ENCODE peak calls at places on chromosome 20, in six cellular contexts. T, I, F, O, D and V are unnamed samples.

GRCh38 chr20:878511-879307 is 37.4 kb downstream of the ANGPT4 start:
- DNase-seq in D (no peak), T (peak), I (no peak), F (no peak), O (no peak), V (no peak)

GRCh38 chr20:43529457-43530153 is 22.1 kb downstream of the L3MBTL1 start:
- DNase-seq in D (peak), T (no peak), O (no peak), I (no peak), F (no peak), V (no peak)

GRCh38 chr20:59830107-59831023 is 103.1 kb downstream of the SYCP2 start:
- DNase-seq in D (no peak), T (no peak), O (no peak), I (no peak), F (no peak), V (no peak)

GRCh38 chr20:796916-797315 is 28.6 kb upstream of the SLC52A3 start:
- DNase-seq in O (no peak), I (no peak), T (no peak), D (no peak), F (peak), V (no peak)

GRCh38 chr20:4344660-4345059 is 329.3 kb upstream of the RNF24 start:
- DNase-seq in F (no peak), T (no peak), I (no peak), D (no peak), O (no peak), V (no peak)

GRCh38 chr20:50320005-50320909 is 129.6 kb downstream of the CEBPB start:
- DNase-seq in T (no peak), I (no peak), F (no peak), D (peak), O (no peak), V (no peak)

GRCh38 chr20:44829688-44830087 is 19.3 kb upstream of the RIMS4 start:
- DNase-seq in O (no peak), D (no peak), F (no peak), I (no peak), T (no peak), V (no peak)

GRCh38 chr20:51128198-51128597 is 105.3 kb upstream of the KCNG1 start:
- DNase-seq in T (peak), F (no peak), I (no peak), O (no peak), D (no peak), V (no peak)

GRCh38 chr20:9407805-9408421 is 106.5 kb upstream of the LAMP5 start:
- DNase-seq in T (peak), F (peak), I (peak), D (no peak), O (peak), V (peak)

GRCh38 chr20:32749914-32750637 is 6.8 kb upstream of the COMMD7 start:
- DNase-seq in T (no peak), F (no peak), D (no peak), O (no peak), I (no peak), V (no peak)

GRCh38 chr20:2080532-2081224 is 20.9 kb upstream of the STK35 start:
- DNase-seq in F (no peak), T (no peak), I (no peak), D (no peak), O (no peak), V (no peak)

GRCh38 chr20:52484438-52484837 is 292.9 kb upstream of the ZFP64 start:
- DNase-seq in D (no peak), T (peak), O (no peak), F (no peak), I (no peak), V (no peak)

GRCh38 chr20:60268502-60268901 is 310.3 kb downstream of the CDH26 start:
- DNase-seq in T (no peak), D (no peak), O (no peak), F (no peak), I (no peak), V (no peak)

GRCh38 chr20:14583413-14583812 is 246.0 kb upstream of the FLRT3 start:
- DNase-seq in I (peak), F (no peak), O (no peak), D (no peak), T (peak), V (no peak)

GRCh38 chr20:58511861-58512260 is 3.3 kb downstream of the APCDD1L start:
- DNase-seq in I (no peak), D (no peak), F (no peak), O (no peak), T (peak), V (no peak)

GRCh38 chr20:45372646-45373352 is 5.3 kb downstream of the TP53TG5 start:
- DNase-seq in O (no peak), T (peak), D (peak), I (no peak), F (no peak), V (no peak)

GRCh38 chr20:49284818-49285217 is 7.0 kb upstream of the ZNFX1 start:
- DNase-seq in D (no peak), T (no peak), I (no peak), O (no peak), F (no peak), V (no peak)

GRCh38 chr20:49281913-49282467 is 4.1 kb upstream of the ZNFX1 start:
- DNase-seq in F (no peak), D (peak), I (no peak), O (no peak), T (no peak), V (no peak)

GRCh38 chr20:49283703-49284625 is 6.1 kb upstream of the ZNFX1 start:
- DNase-seq in T (peak), F (no peak), D (no peak), I (no peak), O (no peak), V (no peak)

GRCh38 chr20:49282584-49283171 is 4.8 kb upstream of the ZNFX1 start:
- DNase-seq in O (no peak), D (no peak), I (no peak), T (peak), F (no peak), V (no peak)

GRCh38 chr20:49283176-49283702 is 5.4 kb upstream of the ZNFX1 start:
- DNase-seq in I (no peak), F (no peak), D (no peak), O (no peak), T (no peak), V (no peak)
- H3K4me3 ChIP-seq in I (no peak), F (no peak), D (no peak), O (peak), T (peak), V (no peak)

GRCh38 chr20:21640556-21640955 is 64.9 kb upstream of the PAX1 start:
- DNase-seq in O (no peak), D (no peak), T (no peak), I (peak), F (no peak), V (no peak)

GRCh38 chr20:21643417-21643816 is 62.0 kb upstream of the PAX1 start:
- DNase-seq in I (no peak), D (no peak), F (no peak), T (no peak), O (no peak), V (no peak)
- H3K27ac ChIP-seq in I (no peak), D (no peak), F (no peak), T (no peak), O (no peak), V (no peak)

GRCh38 chr20:63284544-63284949 is 8.4 kb upstream of the COL20A1 start:
- DNase-seq in F (no peak), O (no peak), T (no peak), I (no peak), D (no peak), V (no peak)
- H3K4me3 ChIP-seq in F (no peak), O (no peak), T (no peak), I (no peak), D (no peak), V (no peak)

DNA sequence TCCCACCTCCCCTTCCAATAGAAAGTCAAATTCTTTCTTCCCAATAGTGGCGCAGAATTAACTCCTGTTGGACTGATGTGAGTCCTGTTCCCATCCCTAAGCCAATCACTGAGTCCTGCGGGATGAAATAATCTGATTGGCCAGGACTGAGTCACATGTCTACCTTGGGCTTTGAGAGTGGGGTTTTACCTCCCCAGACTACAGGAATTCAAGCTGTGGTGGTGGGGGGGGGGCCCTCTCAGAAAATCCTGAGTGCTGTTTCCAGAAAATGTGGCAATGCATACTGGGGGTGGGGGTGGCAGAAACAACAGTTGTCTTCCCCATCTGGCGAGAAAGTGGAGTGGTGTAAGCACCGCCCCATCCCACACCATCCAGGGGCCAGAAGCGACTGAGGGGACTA is 65.7 kb downstream of the CTCFL start:
- DNase-seq in D (no peak), F (no peak), T (no peak), O (peak), I (no peak), V (no peak)
- H3K27ac ChIP-seq in D (peak), F (no peak), T (no peak), O (no peak), I (no peak), V (no peak)

GRCh38 chr20:47356220-47356525 is 326 bp downstream of the ZMYND8 start:
- DNase-seq in F (no peak), T (no peak), O (no peak), D (no peak), I (no peak), V (no peak)

GRCh38 chr20:47357296-47358051 is 975 bp upstream of the ZMYND8 start:
- DNase-seq in D (peak), T (peak), F (peak), O (peak), I (peak), V (peak)

GRCh38 chr20:47358052-47358671 is 1.7 kb upstream of the ZMYND8 start:
- DNase-seq in O (no peak), D (no peak), F (no peak), I (no peak), T (no peak), V (no peak)

GRCh38 chr20:47355489-47356219 is 845 bp downstream of the ZMYND8 start:
- DNase-seq in O (no peak), D (no peak), I (no peak), F (no peak), T (peak), V (no peak)

DNA sequence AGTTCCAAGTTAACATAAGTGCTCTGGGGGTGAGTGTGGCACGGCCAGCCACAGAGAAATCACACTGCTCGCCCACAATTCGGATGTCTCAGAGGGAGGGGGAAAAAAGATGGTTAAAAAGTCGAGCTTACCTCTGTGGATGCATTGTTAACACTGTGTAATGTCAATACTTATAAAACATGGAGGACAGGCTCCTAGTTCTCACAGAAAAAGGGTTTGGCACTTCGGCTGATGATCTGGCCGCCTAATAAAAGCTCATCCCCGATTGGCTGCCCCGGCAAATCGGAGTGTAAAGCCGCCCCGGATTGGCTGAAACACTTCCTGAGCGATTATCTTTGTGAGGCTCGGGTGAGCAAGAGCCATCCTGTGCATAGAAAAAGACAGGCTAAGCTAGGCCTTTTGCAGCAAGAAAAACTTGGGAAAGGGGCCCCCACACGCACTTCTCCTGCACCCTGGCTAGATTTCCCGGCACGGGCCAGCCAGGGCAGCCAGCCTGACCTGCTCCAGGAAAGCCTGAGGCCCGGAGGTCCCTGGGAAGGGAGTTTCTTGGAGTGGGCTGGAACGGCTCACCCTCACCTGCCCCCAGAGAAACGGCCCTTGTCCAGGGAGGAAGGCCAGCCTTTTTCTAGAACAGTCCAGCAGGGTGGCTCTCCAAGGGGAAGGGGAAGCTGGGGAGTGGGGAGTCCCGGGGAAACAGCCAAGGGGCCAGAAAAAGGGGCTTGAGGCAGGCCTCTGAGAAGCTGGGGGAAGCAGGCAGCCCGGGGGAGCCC is at the start of gene ZMYND8:
- DNase-seq in I (peak), O (peak), T (peak), D (peak), F (peak), V (peak)
- H3K4me3 ChIP-seq in I (peak), O (peak), T (peak), D (no peak), F (peak), V (peak)

DNA sequence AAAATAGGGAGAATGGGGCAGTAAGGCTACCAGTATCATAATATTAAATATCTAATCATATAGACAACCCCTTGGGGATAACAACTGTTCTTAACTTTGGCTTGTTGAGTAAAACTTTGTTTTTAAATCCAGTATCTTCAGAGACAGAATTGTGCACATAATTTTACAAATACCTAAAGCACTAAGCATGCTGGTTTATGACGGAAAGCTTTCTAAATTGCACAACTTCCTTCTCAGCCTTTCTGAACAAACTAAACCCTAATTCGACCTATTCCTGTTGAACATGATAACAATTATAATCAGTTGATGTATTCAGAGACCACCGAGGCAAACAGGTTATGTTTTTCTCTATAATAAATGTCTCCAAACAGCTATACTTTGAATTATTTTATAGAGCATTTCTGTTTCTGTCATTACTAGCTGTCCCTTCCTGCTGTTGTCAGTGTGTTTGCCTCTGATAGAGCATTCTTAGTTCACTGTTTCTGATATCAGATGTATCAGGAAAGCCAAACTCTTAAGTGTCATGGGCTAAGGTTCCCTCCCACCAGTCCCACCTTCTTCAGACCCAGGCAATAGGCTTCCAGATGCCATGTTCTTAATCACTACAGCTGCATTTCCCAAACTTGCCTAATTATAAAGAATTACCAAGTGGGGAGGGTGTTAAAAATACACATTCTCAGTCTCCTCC is 8.7 kb downstream of the ZHX3 start:
- DNase-seq in O (no peak), D (no peak), T (peak), F (peak), I (no peak), V (no peak)
- H3K27ac ChIP-seq in O (peak), D (peak), T (peak), F (peak), I (no peak), V (peak)